ENCODE peak calls at places on chromosomes 7 and 10, in four cellular contexts. One of them, this sample, is unnamed.

GRCh38 chr10:131724891-131725735 is 175.7 kb upstream of the PPP2R2D start:
- DNase-seq in K562: no peak
- DNase-seq in IMR-90: no peak
- DNase-seq in GM12878: no peak
- DNase-seq in this sample: no peak

GRCh38 chr7:138449580-138449979 is 10.5 kb upstream of the TRIM24 start:
- DNase-seq in K562: no peak
- DNase-seq in IMR-90: no peak
- DNase-seq in GM12878: no peak
- DNase-seq in this sample: no peak

GRCh38 chr7:153245809-153246208 is 486.3 kb downstream of the ACTR3B start:
- DNase-seq in K562: no peak
- DNase-seq in IMR-90: no peak
- DNase-seq in GM12878: no peak
- DNase-seq in this sample: no peak

GRCh38 chr10:123648595-123648994 is 17.6 kb upstream of the GPR26 start:
- DNase-seq in K562: no peak
- DNase-seq in IMR-90: no peak
- DNase-seq in GM12878: no peak
- DNase-seq in this sample: no peak

GRCh38 chr7:74051629-74052410 is 23.8 kb downstream of the ELN start:
- DNase-seq in K562: peak; percentile 82
- DNase-seq in IMR-90: no peak
- DNase-seq in GM12878: no peak
- DNase-seq in this sample: no peak

GRCh38 chr10:5559642-5560141 is 34.9 kb downstream of the CALML3 start:
- DNase-seq in K562: no peak
- DNase-seq in IMR-90: peak; percentile 78
- DNase-seq in GM12878: no peak
- DNase-seq in this sample: peak; percentile 57

GRCh38 chr7:112495820-112496462 is 15.2 kb downstream of the LSMEM1 start:
- DNase-seq in K562: no peak
- DNase-seq in IMR-90: peak; percentile 64
- DNase-seq in GM12878: no peak
- DNase-seq in this sample: peak; percentile 75

GRCh38 chr10:107701947-107702346 is 537.4 kb upstream of the SORCS1 start:
- DNase-seq in K562: no peak
- DNase-seq in IMR-90: peak; percentile 7
- DNase-seq in GM12878: no peak
- DNase-seq in this sample: no peak

GRCh38 chr7:135946289-135947055 is 30.7 kb downstream of the MTPN start:
- DNase-seq in K562: no peak
- DNase-seq in IMR-90: no peak
- DNase-seq in GM12878: no peak
- DNase-seq in this sample: no peak

DNA sequence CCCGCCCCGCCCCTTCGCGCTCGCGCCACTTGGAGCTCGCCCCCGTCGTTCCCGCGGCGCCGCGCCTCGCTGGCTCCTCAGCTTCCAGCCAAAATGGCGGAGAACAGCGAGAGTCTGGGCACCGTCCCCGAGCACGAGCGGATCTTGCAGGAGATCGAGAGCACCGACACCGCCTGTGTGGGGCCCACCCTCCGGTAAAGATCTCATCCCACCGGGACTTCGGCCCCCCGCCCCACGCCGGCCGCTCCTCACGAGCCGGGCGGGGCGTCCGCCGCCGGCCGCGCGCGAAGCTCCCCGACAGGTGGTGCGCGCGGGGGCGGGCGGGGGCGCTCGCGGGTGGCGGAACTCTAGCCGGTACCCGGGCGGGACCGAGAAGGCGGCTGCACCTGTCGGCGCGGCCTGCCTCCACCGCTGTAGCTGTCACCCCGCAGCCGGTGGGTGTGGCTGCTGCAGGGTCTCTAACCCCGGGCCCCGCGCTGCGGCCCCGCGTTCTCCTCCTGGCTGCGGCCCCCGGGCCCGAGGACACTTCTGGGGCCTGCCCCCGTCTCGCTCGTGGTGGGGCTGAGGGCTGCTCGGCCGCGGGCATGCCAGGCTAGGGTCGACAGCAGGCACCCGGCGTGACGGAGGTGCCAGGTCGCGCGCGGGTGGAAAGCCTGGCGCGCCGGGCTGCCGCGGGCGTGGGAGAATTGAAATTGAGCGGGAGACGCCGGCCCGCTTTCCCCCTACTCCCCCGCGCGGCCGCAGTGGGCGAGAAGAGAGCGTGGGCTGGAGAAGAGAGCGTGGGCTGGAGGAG is at the start of gene EXOC6:
- DNase-seq in K562: peak; percentile 76
- DNase-seq in IMR-90: peak; percentile 74
- DNase-seq in GM12878: peak; percentile 20
- DNase-seq in this sample: peak; percentile 86
- TF ChIP-seq FOS in K562: no peak
- TF ChIP-seq FOS in IMR-90: no peak
- TF ChIP-seq FOS in GM12878: no peak
- TF ChIP-seq FOS in this sample: no peak

GRCh38 chr10:125162181-125162906 is 2.0 kb upstream of the CTBP2 start:
- DNase-seq in K562: no peak
- DNase-seq in IMR-90: no peak
- DNase-seq in GM12878: no peak
- DNase-seq in this sample: no peak
- H3K4me2 ChIP-seq in K562: peak overlapping the region; percentile 69
- H3K4me2 ChIP-seq in IMR-90: peak overlapping the region; percentile 78
- H3K4me2 ChIP-seq in GM12878: no peak overlapping the region
- H3K4me2 ChIP-seq in this sample: peak overlapping the region; percentile 68

DNA sequence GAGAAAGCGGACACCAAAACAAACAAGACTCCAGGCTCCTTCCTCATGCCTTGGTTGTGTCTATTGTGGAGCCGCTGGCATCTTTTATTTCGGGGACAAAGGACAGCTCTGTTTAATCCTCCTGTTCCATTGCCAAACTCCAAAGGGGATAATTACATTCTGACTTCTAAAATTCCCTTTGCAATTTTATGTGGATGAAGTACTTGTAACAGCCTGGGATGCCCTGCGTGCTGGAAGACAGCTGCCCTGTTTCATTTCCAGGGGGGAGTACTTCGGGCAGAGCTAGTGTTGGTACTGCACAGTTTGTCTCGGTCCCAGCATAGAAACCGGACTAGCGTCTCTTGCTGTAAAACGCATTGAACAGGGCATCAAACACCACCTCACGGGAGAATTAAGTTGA is 90.9 kb downstream of the BAMBI start:
- DNase-seq in K562: no peak
- DNase-seq in IMR-90: no peak
- DNase-seq in GM12878: no peak
- DNase-seq in this sample: no peak
- TF ChIP-seq FOS in K562: no peak
- TF ChIP-seq FOS in IMR-90: no peak
- TF ChIP-seq FOS in GM12878: no peak
- TF ChIP-seq FOS in this sample: no peak

GRCh38 chr7:4665661-4666060 is 16.4 kb upstream of the FOXK1 start:
- DNase-seq in K562: no peak
- DNase-seq in IMR-90: peak; percentile 99
- DNase-seq in GM12878: no peak
- DNase-seq in this sample: peak; percentile 80
- H3K4me2 ChIP-seq in K562: no peak overlapping the region
- H3K4me2 ChIP-seq in IMR-90: peak overlapping the region; percentile 69
- H3K4me2 ChIP-seq in GM12878: no peak overlapping the region
- H3K4me2 ChIP-seq in this sample: no peak overlapping the region

DNA sequence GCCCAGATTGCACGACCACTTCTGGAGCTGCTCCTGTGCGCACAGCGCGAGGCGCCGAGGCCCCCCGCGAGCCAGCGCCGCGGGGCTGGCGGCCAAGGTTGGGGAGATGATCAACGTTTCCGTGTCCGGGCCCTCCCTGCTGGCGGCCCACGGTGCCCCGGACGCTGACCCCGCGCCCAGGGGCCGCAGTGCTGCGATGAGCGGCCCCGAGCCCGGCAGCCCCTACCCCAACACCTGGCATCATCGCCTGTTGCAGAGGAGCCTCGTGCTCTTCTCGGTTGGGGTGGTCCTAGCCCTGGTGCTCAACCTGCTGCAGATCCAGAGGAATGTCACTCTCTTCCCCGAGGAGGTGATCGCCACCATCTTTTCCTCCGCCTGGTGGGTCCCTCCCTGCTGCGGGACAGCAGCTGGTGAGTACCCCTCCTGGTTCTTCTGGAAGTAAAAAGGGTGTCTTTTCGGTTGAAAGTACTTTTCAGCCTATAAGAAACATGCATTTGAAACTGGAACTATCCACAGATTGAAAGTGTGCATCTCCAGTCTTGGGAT is 683 bp downstream of the INSIG1 start:
- DNase-seq in K562: no peak
- DNase-seq in IMR-90: no peak
- DNase-seq in GM12878: no peak
- DNase-seq in this sample: peak; percentile 29
- TF ChIP-seq FOS in K562: no peak
- TF ChIP-seq FOS in IMR-90: no peak
- TF ChIP-seq FOS in GM12878: no peak
- TF ChIP-seq FOS in this sample: no peak

GRCh38 chr10:12405342-12406320 is 56.3 kb downstream of the CAMK1D start:
- DNase-seq in K562: no peak
- DNase-seq in IMR-90: peak; percentile 35
- DNase-seq in GM12878: no peak
- DNase-seq in this sample: no peak
- H3K4me2 ChIP-seq in K562: no peak overlapping the region
- H3K4me2 ChIP-seq in IMR-90: no peak overlapping the region
- H3K4me2 ChIP-seq in GM12878: no peak overlapping the region
- H3K4me2 ChIP-seq in this sample: no peak overlapping the region

DNA sequence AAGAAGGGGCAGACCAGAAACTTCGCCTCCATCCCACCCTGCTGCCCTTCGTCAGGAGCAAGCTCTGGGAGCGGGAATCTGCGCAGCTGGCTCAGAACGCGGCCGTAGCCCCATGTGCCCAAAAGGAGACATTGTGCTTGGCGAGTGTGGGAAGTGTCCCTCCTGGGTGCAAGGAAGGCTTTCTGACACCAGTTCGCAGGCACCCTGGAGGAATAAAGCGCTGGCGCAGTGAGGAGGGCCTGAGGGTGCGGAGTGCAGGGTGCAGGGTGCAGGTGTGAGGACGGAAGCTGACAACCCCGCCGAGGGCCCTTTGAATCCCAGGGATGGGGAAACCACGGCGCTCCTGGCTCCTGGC is 811 bp downstream of the SLIT1 start:
- DNase-seq in K562: no peak
- DNase-seq in IMR-90: no peak
- DNase-seq in GM12878: no peak
- DNase-seq in this sample: no peak
- TF ChIP-seq FOS in K562: no peak
- TF ChIP-seq FOS in IMR-90: no peak
- TF ChIP-seq FOS in GM12878: no peak
- TF ChIP-seq FOS in this sample: no peak